ENCODE peak calls at places on chromosomes 3 and 15, in five cellular contexts. E is IMR-90, A is HepG2, S is HAP-1, I is mucosa of descending colon. U is an unnamed sample. For H3K4me1, the result is how much of the 10 kb centered on the place peaks cover.

GRCh38 chr15:50183112-50183794 is 1.3 kb downstream of the SLC27A2 start:
- DNase-seq in E (no peak), A (no peak), S (no peak), I (no peak), U (no peak)

GRCh38 chr3:40620151-40620550 is 95.4 kb downstream of the ZNF621 start:
- DNase-seq in E (no peak), A (no peak), S (no peak), I (no peak), U (no peak)

GRCh38 chr15:51796777-51797474 is 32.5 kb upstream of the TMOD3 start:
- DNase-seq in E (no peak), A (peak), S (no peak), I (no peak), U (no peak)

GRCh38 chr15:59247364-59247763 is 40.7 kb downstream of the LDHAL6B start:
- DNase-seq in E (peak), A (peak), S (peak), I (no peak), U (peak)

GRCh38 chr15:88990185-88990679 is 77.1 kb upstream of the MFGE8 start:
- DNase-seq in E (no peak), A (no peak), S (peak), I (no peak), U (no peak)

GRCh38 chr3:168093790-168094189 is 1.9 kb downstream of the GOLIM4 start:
- DNase-seq in E (no peak), A (no peak), S (no peak), I (no peak), U (no peak)

GRCh38 chr15:22955544-22956085 is 24.6 kb downstream of the CYFIP1 start:
- DNase-seq in E (no peak), A (no peak), S (no peak), I (no peak), U (no peak)

GRCh38 chr3:53941174-53941573 is 49.5 kb upstream of the SELENOK start:
- DNase-seq in E (peak), A (no peak), S (no peak), I (no peak), U (no peak)

GRCh38 chr3:155086041-155086440 is 5.9 kb downstream of the MME start:
- DNase-seq in E (no peak), A (no peak), S (no peak), I (no peak), U (no peak)

GRCh38 chr15:52056001-52056400 is 37.0 kb downstream of the MAPK6 start:
- DNase-seq in E (no peak), A (no peak), S (no peak), I (no peak), U (no peak)

GRCh38 chr3:48614044-48614443 is 4.6 kb upstream of the UQCRC1 start:
- DNase-seq in E (peak), A (peak), S (no peak), I (no peak), U (no peak)

GRCh38 chr3:147730311-147730710 is 321.1 kb downstream of the ZIC1 start:
- DNase-seq in E (no peak), A (no peak), S (no peak), I (no peak), U (no peak)

GRCh38 chr3:188937389-188937788 is 234.4 kb upstream of the TPRG1 start:
- DNase-seq in E (peak), A (no peak), S (no peak), I (no peak), U (no peak)

GRCh38 chr15:46589088-46589487 is 954.3 kb downstream of the SQOR start:
- DNase-seq in E (no peak), A (no peak), S (no peak), I (no peak), U (no peak)

GRCh38 chr15:84741151-84741550 is 7.2 kb upstream of the ZNF592 start:
- DNase-seq in E (no peak), A (no peak), S (no peak), I (peak), U (no peak)

GRCh38 chr3:157353657-157354056 is 83.0 kb upstream of the PTX3 start:
- DNase-seq in E (no peak), A (no peak), S (no peak), I (no peak), U (no peak)

GRCh38 chr3:149449100-149449654 is 25.3 kb upstream of the TM4SF4 start:
- DNase-seq in E (no peak), A (no peak), S (no peak), I (no peak), U (no peak)

GRCh38 chr15:67823371-67824156 is 1.7 kb upstream of the SKOR1 start:
- DNase-seq in E (no peak), A (no peak), S (peak), I (no peak), U (no peak)

GRCh38 chr3:170259853-170260386 is 37.7 kb downstream of the PRKCI start:
- DNase-seq in E (peak), A (no peak), S (no peak), I (no peak), U (no peak)
- H3K4me3 ChIP-seq in E (no peak), A (no peak), S (no peak), I (no peak), U (no peak)

GRCh38 chr3:133996996-133997395 is 32.7 kb downstream of the SLCO2A1 start:
- DNase-seq in E (no peak), A (no peak), S (no peak), I (no peak), U (no peak)

GRCh38 chr3:133994166-133994910 is 35.4 kb downstream of the SLCO2A1 start:
- DNase-seq in E (no peak), A (no peak), S (no peak), I (no peak), U (no peak)

GRCh38 chr3:133992951-133993595 is 36.7 kb downstream of the SLCO2A1 start:
- DNase-seq in E (no peak), A (no peak), S (no peak), I (no peak), U (no peak)

GRCh38 chr3:133996251-133996661 is 33.5 kb downstream of the SLCO2A1 start:
- DNase-seq in E (no peak), A (no peak), S (no peak), I (no peak), U (no peak)

DNA sequence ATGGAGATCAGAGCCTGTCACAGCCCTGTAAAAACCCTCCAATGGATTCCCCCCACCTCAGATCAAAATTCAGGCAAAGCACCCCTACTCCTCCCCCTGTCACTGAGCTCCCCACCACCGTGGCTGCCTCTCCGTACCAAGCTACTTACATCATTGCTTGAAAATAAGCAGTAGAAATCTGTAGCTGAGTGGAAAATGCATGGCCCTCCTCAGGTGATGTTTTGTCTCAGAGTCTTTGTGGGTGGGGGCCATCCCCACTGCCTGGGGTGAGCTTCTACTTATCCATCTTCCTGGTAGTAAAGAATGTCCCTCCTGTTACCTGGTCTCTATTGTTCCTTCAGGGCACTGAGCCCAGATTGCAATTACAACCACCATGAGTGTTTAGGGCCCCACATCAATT is 34.5 kb downstream of the SLCO2A1 start:
- DNase-seq in E (no peak), A (no peak), S (no peak), I (no peak), U (no peak)
- H3K4me1 ChIP-seq in E (under half), A (under half), S (under half), I (under half), U (under half)

GRCh38 chr3:56468184-56469106 is at the start of gene ERC2:
- DNase-seq in E (no peak), A (peak), S (peak), I (peak), U (no peak)
- H3K4me3 ChIP-seq in E (peak), A (peak), S (peak), I (no peak), U (no peak)

DNA sequence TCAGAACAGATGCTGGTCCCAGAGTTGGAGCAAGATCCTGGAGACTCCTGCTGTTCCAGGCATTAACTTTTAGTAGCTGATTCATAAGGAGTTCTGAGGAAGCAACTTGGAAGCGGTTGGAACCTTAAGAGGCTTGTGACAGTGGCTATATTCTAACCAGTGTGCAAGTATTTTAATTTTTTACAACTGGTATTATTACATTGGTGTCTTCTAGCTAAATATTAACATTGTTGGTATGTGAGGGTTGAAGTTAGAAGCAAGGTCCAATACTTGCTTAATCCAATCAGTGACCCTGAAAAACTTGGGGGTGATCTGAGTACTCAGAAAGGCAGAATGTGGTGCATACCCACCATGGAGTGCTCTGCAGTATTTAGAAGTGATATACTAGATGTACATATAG is 1.6 kb upstream of the OR4F15 start:
- DNase-seq in E (no peak), A (no peak), S (no peak), I (no peak), U (no peak)
- H3K4me1 ChIP-seq in E (under half), A (under half), S (under half), I (under half), U (under half)

GRCh38 chr3:14457999-14458398 is 55.6 kb downstream of the SLC6A6 start:
- DNase-seq in E (no peak), A (no peak), S (peak), I (no peak), U (no peak)
- H3K4me3 ChIP-seq in E (no peak), A (no peak), S (no peak), I (no peak), U (no peak)

GRCh38 chr15:99452728-99453643 is 112.8 kb upstream of the MEF2A start:
- DNase-seq in E (peak), A (peak), S (peak), I (peak), U (no peak)
- H3K4me1 ChIP-seq in E (under half), A (under half), S (under half), I (under half), U (under half)

GRCh38 chr3:27345493-27345892 is 23.7 kb downstream of the NEK10 start:
- DNase-seq in E (no peak), A (no peak), S (no peak), I (no peak), U (peak)
- H3K4me3 ChIP-seq in E (no peak), A (no peak), S (no peak), I (no peak), U (no peak)

U was measured in CD4-positive, CD25-positive, alpha-beta regulatory T cell.